ENCODE peak calls at places on chromosomes 3 and 15, in seven cellular contexts. K, P, A, I, H, S and G are unnamed samples.

GRCh38 chr3:109685084-109686079 is 348.0 kb upstream of the DPPA4 start:
- DNase-seq in I (peak; percentile 99), S (no peak), K (peak; percentile 96), A (peak; percentile 99), H (no peak), P (peak; percentile 10), G (peak; percentile 6)

GRCh38 chr15:71443538-71443937 is 328.3 kb downstream of the THSD4 start:
- DNase-seq in S (peak; percentile 55), I (no peak), P (peak; percentile 55), K (no peak), H (no peak), A (peak; percentile 20), G (no peak)

GRCh38 chr15:68312701-68313204 is 35.2 kb downstream of the FEM1B start:
- DNase-seq in S (no peak), H (no peak), K (peak; percentile 77), A (no peak), I (no peak), P (no peak), G (no peak)

GRCh38 chr15:85758655-85758978 is 36.1 kb downstream of the KLHL25 start:
- DNase-seq in I (no peak), P (no peak), A (no peak), H (no peak), K (no peak), S (no peak), G (no peak)

GRCh38 chr3:197428117-197428761 is 127.5 kb downstream of the BDH1 start:
- DNase-seq in I (no peak), H (peak; percentile 15), K (peak; percentile 25), A (no peak), S (peak; percentile 63), P (peak; percentile 47), G (no peak)

GRCh38 chr3:108312656-108313055 is 16.3 kb downstream of the HHLA2 start:
- DNase-seq in K (no peak), S (no peak), A (no peak), P (no peak), I (no peak), H (no peak), G (no peak)

GRCh38 chr3:110420158-110420641 is 651.4 kb upstream of the NECTIN3 start:
- DNase-seq in A (peak; percentile 71), S (peak; percentile 94), K (peak; percentile 51), H (no peak), I (peak; percentile 56), P (no peak), G (no peak)

GRCh38 chr3:58899953-58900298 is 149.9 kb downstream of the CFAP20DC start:
- DNase-seq in H (no peak), I (no peak), S (no peak), K (no peak), A (no peak), P (no peak), G (no peak)

GRCh38 chr15:68500363-68501317 is 68.7 kb upstream of the ITGA11 start:
- DNase-seq in H (no peak), A (no peak), I (no peak), K (no peak), S (no peak), P (no peak), G (no peak)

GRCh38 chr3:127771746-127772145 is 50.6 kb downstream of the MGLL start:
- DNase-seq in H (no peak), K (no peak), P (no peak), A (no peak), I (no peak), S (no peak), G (no peak)

GRCh38 chr3:72011495-72011894 is 226.5 kb upstream of the PROK2 start:
- DNase-seq in P (no peak), S (no peak), K (peak; percentile 27), H (no peak), A (peak; percentile 55), I (no peak), G (no peak)

GRCh38 chr3:68972358-68972979 is 40.1 kb upstream of the TAFA4 start:
- DNase-seq in S (peak; percentile 65), A (peak; percentile 23), I (no peak), K (peak; percentile 38), P (peak; percentile 23), H (no peak), G (no peak)

GRCh38 chr3:196837819-196838420 is 29.8 kb upstream of the SENP5 start:
- DNase-seq in K (peak; percentile 36), H (no peak), I (peak; percentile 2), A (no peak), P (peak; percentile 39), S (peak; percentile 56), G (peak; percentile 22)

GRCh38 chr3:13498354-13499060 is 18.4 kb downstream of the HDAC11 start:
- DNase-seq in I (no peak), P (no peak), A (no peak), K (no peak), S (no peak), H (no peak), G (no peak)
- H3K4me3 ChIP-seq in I (no peak overlapping the region), P (no peak overlapping the region), A (no peak overlapping the region), K (no peak overlapping the region), S (no peak overlapping the region), H (no peak overlapping the region), G (no peak overlapping the region)

GRCh38 chr3:46931631-46932441 is 44.7 kb downstream of the CCDC12 start:
- DNase-seq in A (no peak), S (peak; percentile 62), P (no peak), K (no peak), I (no peak), H (no peak), G (no peak)

GRCh38 chr3:46930945-46931403 is 45.6 kb downstream of the CCDC12 start:
- DNase-seq in A (no peak), K (no peak), S (peak; percentile 66), P (no peak), H (no peak), I (no peak), G (peak; percentile 46)

GRCh38 chr3:46934067-46934466 is 42.5 kb downstream of the CCDC12 start:
- DNase-seq in H (no peak), S (no peak), A (no peak), P (no peak), I (no peak), K (no peak), G (no peak)

GRCh38 chr3:46933261-46933660 is 43.3 kb downstream of the CCDC12 start:
- DNase-seq in S (no peak), I (no peak), A (no peak), K (no peak), P (no peak), H (no peak), G (no peak)

DNA sequence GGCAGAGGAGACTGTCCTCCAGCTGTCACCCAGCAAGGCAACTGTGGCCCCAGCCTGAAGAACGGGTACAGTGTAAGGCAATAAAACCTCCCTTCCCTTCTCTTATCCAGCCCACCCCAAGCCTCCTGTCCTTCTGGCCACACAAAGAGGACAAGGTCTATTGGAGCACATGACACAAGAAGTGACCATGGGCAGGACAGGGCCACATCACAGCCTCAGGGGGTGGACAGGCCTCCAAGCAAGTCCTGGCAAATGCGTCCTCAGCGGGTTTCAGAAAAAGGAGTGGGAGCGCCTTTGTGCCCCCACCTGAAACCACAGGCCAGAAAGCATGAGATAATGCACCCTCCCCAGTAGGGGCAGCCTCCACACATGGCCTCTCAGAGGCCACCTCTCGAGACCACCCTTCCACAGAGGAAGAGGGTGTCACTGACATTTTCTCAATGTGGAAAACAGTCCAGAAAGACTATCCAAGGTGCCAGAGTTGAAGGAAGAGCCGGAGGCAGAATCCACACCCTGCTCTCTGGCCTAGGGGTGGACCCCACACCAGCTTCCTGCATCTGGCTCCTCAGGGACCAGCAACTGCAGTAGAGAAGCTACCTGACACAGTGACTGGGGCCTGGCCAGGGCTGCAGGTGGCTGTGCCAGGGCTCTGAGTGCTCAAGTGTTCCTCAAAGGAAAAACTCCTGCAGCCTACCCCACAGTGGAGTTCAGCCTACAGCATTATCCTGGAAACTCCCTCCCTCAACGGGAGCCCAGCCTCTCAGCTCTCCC is 43.9 kb downstream of the CCDC12 start:
- DNase-seq in S (no peak), I (no peak), K (no peak), P (no peak), H (no peak), A (no peak), G (no peak)
- TF ChIP-seq CTCF in S (peak; percentile 13), I (peak; percentile 1), K (no peak), P (no peak), H (peak; percentile 33), A (no peak), G (no peak)

GRCh38 chr15:98854496-98854895 is 153.1 kb downstream of the PGPEP1L start:
- DNase-seq in P (peak; percentile 54), K (no peak), S (no peak), H (no peak), I (no peak), A (no peak), G (no peak)

GRCh38 chr15:98855067-98855814 is 152.4 kb downstream of the PGPEP1L start:
- DNase-seq in P (no peak), A (no peak), H (no peak), I (no peak), S (no peak), K (no peak), G (no peak)

GRCh38 chr15:98853593-98854420 is 153.8 kb downstream of the PGPEP1L start:
- DNase-seq in H (no peak), P (no peak), I (no peak), A (no peak), K (peak; percentile 72), S (no peak), G (no peak)

GRCh38 chr15:98853161-98853560 is 154.4 kb downstream of the PGPEP1L start:
- DNase-seq in K (peak; percentile 90), H (peak; percentile 83), S (peak; percentile 97), A (peak; percentile 89), I (peak; percentile 75), P (peak; percentile 89), G (peak; percentile 79)

DNA sequence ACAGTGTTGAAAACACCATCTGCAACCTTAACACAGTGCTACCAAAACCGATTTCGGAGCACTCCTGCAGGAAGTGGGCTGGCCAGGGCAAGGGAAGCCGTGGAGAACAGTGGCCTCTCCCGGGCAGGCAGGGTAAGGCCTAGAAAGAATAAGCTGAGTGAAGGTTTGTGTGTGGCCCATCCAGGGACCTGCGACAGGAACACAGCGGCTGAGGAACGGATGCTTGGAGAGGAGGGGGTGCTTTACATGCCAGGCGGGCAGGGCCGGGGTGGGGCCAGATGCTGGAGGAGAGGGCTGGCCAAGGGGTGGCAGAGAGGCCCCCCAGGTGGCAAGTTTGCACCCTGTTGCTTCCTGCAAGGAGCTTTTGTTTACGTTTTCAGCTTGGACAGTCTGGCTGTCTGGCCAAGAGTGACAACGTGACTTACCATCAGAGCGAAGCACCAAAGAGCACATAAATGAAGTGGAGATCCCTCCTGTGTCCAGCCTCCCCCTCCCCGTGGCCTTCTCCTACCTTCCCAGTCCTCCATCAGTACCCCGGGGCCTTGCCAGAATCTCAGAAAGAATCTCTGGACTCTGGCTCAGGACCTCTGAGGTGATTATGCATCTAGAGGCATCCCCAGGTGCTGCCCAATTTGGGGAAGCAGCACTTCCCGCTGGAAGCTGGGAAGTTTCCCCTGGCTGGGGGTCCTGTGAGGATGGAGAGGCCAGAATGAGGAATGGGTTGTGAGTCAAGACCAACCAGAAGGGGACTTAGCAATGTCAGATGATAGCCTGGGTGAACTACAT is 156.4 kb downstream of the PGPEP1L start:
- DNase-seq in K (peak; percentile 57), S (peak; percentile 78), I (no peak), H (peak; percentile 27), A (no peak), P (peak; percentile 87), G (no peak)
- H3K4me3 ChIP-seq in K (peak overlapping the region; percentile 70), S (no peak overlapping the region), I (peak overlapping the region; percentile 79), H (no peak overlapping the region), A (peak overlapping the region; percentile 54), P (no peak overlapping the region), G (peak overlapping the region; percentile 66)

GRCh38 chr15:77255385-77255784 is 164.5 kb downstream of the PEAK1 start:
- DNase-seq in S (no peak), K (no peak), I (no peak), A (no peak), P (no peak), H (no peak), G (no peak)

GRCh38 chr15:77247116-77247515 is 172.8 kb downstream of the PEAK1 start:
- DNase-seq in A (no peak), K (no peak), P (no peak), S (no peak), I (no peak), H (no peak), G (no peak)

GRCh38 chr15:77251662-77252061 is 168.2 kb downstream of the PEAK1 start:
- DNase-seq in A (no peak), K (no peak), P (no peak), I (no peak), H (no peak), S (peak; percentile 2), G (no peak)
- TF ChIP-seq CTCF in A (no peak), K (no peak), P (no peak), I (no peak), H (no peak), S (no peak), G (no peak)